ENCODE peak calls at places on chromosome 2, in four cellular contexts. One of them, this sample, is unnamed.

GRCh38 chr2:20291106-20291564 is 59.5 kb downstream of the PUM2 start:
- DNase-seq in stomach: peak
- DNase-seq in tibial nerve: no peak
- DNase-seq in suprapubic skin: no peak
- DNase-seq in this sample: no peak

GRCh38 chr2:100921685-100922161 is 80.4 kb upstream of the RPL31 start:
- DNase-seq in stomach: no peak
- DNase-seq in tibial nerve: no peak
- DNase-seq in suprapubic skin: no peak
- DNase-seq in this sample: no peak

GRCh38 chr2:99424391-99424790 is 65.4 kb downstream of the REV1 start:
- DNase-seq in stomach: no peak
- DNase-seq in tibial nerve: no peak
- DNase-seq in suprapubic skin: no peak
- DNase-seq in this sample: no peak

GRCh38 chr2:121031568-121032340 is 253.2 kb downstream of the TFCP2L1 start:
- DNase-seq in stomach: no peak
- DNase-seq in tibial nerve: no peak
- DNase-seq in suprapubic skin: no peak
- DNase-seq in this sample: no peak

GRCh38 chr2:181764095-181764963 is 84.0 kb upstream of the NEUROD1 start:
- DNase-seq in stomach: no peak
- DNase-seq in tibial nerve: no peak
- DNase-seq in suprapubic skin: no peak
- DNase-seq in this sample: no peak

GRCh38 chr2:196160101-196160500 is 11.3 kb downstream of the STK17B start:
- DNase-seq in stomach: no peak
- DNase-seq in tibial nerve: no peak
- DNase-seq in suprapubic skin: no peak
- DNase-seq in this sample: no peak

GRCh38 chr2:43495727-43496126 is 100.1 kb downstream of the THADA start:
- DNase-seq in stomach: no peak
- DNase-seq in tibial nerve: no peak
- DNase-seq in suprapubic skin: no peak
- DNase-seq in this sample: no peak

GRCh38 chr2:37637985-37638384 is 33.5 kb downstream of the CDC42EP3 start:
- DNase-seq in stomach: no peak
- DNase-seq in tibial nerve: no peak
- DNase-seq in suprapubic skin: no peak
- DNase-seq in this sample: peak

GRCh38 chr2:181780159-181781081 is 100.1 kb upstream of the NEUROD1 start:
- DNase-seq in stomach: no peak
- DNase-seq in tibial nerve: no peak
- DNase-seq in suprapubic skin: no peak
- DNase-seq in this sample: peak

GRCh38 chr2:102239344-102239743 is 52.5 kb downstream of the IL1RL2 start:
- DNase-seq in stomach: no peak
- DNase-seq in tibial nerve: no peak
- DNase-seq in suprapubic skin: no peak
- DNase-seq in this sample: no peak

GRCh38 chr2:176554107-176555048 is 285.1 kb downstream of the MTX2 start:
- DNase-seq in stomach: no peak
- DNase-seq in tibial nerve: peak
- DNase-seq in suprapubic skin: peak
- DNase-seq in this sample: peak

GRCh38 chr2:45267062-45267702 is 257.9 kb upstream of the SIX2 start:
- DNase-seq in stomach: peak
- DNase-seq in tibial nerve: no peak
- DNase-seq in suprapubic skin: no peak
- DNase-seq in this sample: no peak

GRCh38 chr2:230124792-230125452 is 56.2 kb upstream of the SLC16A14 start:
- DNase-seq in stomach: peak
- DNase-seq in tibial nerve: no peak
- DNase-seq in suprapubic skin: no peak
- DNase-seq in this sample: no peak

DNA sequence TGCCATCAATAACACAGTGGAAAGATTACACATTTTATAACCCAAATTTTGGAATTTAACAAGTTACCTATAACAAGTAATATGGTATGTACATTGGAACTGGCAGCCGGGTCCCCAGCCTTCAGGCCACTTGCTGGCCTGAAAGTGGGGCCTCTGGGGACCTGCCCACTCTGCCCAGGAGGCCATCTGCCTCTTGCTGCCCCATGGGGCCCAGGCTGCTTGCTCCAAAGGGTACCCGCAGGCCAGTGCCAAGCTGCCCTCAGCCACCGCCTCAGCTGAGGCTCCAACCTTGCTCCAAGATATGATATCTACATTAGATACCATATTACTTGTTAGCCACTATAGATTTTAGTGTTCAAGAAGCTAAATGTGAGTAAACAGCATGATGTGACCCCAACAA is 120.8 kb upstream of the TMEFF2 start:
- DNase-seq in stomach: no peak
- DNase-seq in tibial nerve: no peak
- DNase-seq in suprapubic skin: no peak
- DNase-seq in this sample: no peak
- TF ChIP-seq CTCF in stomach: no peak
- TF ChIP-seq CTCF in tibial nerve: no peak
- TF ChIP-seq CTCF in suprapubic skin: no peak
- TF ChIP-seq CTCF in this sample: no peak

GRCh38 chr2:33478968-33479691 is 2.7 kb downstream of the RASGRP3 start:
- DNase-seq in stomach: no peak
- DNase-seq in tibial nerve: no peak
- DNase-seq in suprapubic skin: no peak
- DNase-seq in this sample: no peak
- TF ChIP-seq POLR2A in stomach: no peak
- TF ChIP-seq POLR2A in tibial nerve: no peak
- TF ChIP-seq POLR2A in suprapubic skin: no peak
- TF ChIP-seq POLR2A in this sample: no peak

GRCh38 chr2:10814571-10815331 is 2.2 kb upstream of the PDIA6 start:
- DNase-seq in stomach: no peak
- DNase-seq in tibial nerve: no peak
- DNase-seq in suprapubic skin: no peak
- DNase-seq in this sample: no peak
- TF ChIP-seq CTCF in stomach: no peak
- TF ChIP-seq CTCF in tibial nerve: no peak
- TF ChIP-seq CTCF in suprapubic skin: no peak
- TF ChIP-seq CTCF in this sample: no peak

DNA sequence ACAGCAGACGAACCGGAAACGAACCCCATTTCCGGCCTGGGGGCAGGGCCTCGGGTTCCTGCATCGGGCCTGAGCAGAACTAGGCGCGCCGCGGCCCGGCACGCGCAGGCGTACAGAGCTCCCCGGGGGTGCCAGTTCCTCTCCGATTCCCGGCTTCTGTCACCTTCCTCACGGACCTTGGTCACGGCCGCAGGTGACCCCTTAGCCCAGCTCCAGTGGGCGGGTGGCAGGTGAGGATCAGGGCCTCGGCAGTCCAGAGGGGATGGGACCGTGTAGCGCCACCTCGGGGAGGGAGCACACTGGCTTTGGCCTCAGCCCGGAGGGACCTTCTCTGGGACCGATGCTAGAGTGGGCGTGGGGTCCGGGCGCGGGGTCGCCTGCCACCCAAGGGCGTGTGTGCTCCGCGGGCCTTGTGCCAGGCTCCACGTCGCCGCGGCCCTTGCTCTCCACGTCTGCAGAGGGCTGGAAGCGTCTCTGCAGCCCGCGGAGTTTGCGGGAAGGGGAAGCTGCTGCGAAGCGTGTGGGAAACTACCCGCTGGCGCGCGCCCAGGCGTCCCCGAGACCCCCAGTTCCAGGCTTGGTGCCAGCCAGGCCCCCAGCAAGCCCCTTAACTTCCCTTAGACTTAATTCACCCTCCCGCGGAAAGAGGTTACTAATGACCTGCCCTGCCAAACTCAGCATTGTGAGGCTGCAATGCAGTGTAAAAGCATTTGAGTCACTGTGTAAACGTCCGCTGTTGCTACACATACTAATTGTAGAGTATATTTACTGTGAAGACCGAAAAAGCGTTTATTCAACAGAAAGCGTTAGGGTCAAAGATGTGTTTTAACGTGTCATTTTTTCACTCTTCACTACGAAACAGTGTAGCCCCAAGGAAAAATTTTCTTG is at the start of gene TRAPPC12:
- DNase-seq in stomach: peak
- DNase-seq in tibial nerve: peak
- DNase-seq in suprapubic skin: peak
- DNase-seq in this sample: peak
- TF ChIP-seq POLR2A in stomach: no peak
- TF ChIP-seq POLR2A in tibial nerve: peak
- TF ChIP-seq POLR2A in suprapubic skin: peak
- TF ChIP-seq POLR2A in this sample: peak

GRCh38 chr2:190121971-190122370 is 59.4 kb upstream of the MSTN start:
- DNase-seq in stomach: no peak
- DNase-seq in tibial nerve: no peak
- DNase-seq in suprapubic skin: no peak
- DNase-seq in this sample: no peak
- TF ChIP-seq CTCF in stomach: no peak
- TF ChIP-seq CTCF in tibial nerve: peak
- TF ChIP-seq CTCF in suprapubic skin: no peak
- TF ChIP-seq CTCF in this sample: peak

GRCh38 chr2:26058390-26058789 is 24.5 kb downstream of the RAB10 start:
- DNase-seq in stomach: no peak
- DNase-seq in tibial nerve: no peak
- DNase-seq in suprapubic skin: no peak
- DNase-seq in this sample: no peak
- TF ChIP-seq POLR2A in stomach: no peak
- TF ChIP-seq POLR2A in tibial nerve: no peak
- TF ChIP-seq POLR2A in suprapubic skin: no peak
- TF ChIP-seq POLR2A in this sample: no peak

GRCh38 chr2:65456074-65456473 is 23.7 kb upstream of the SPRED2 start:
- DNase-seq in stomach: no peak
- DNase-seq in tibial nerve: no peak
- DNase-seq in suprapubic skin: no peak
- DNase-seq in this sample: no peak

GRCh38 chr2:65450810-65451209 is 18.4 kb upstream of the SPRED2 start:
- DNase-seq in stomach: no peak
- DNase-seq in tibial nerve: no peak
- DNase-seq in suprapubic skin: no peak
- DNase-seq in this sample: no peak

GRCh38 chr2:65453916-65454315 is 21.5 kb upstream of the SPRED2 start:
- DNase-seq in stomach: no peak
- DNase-seq in tibial nerve: no peak
- DNase-seq in suprapubic skin: no peak
- DNase-seq in this sample: no peak

GRCh38 chr2:65450395-65450794 is 18.0 kb upstream of the SPRED2 start:
- DNase-seq in stomach: no peak
- DNase-seq in tibial nerve: no peak
- DNase-seq in suprapubic skin: no peak
- DNase-seq in this sample: no peak

DNA sequence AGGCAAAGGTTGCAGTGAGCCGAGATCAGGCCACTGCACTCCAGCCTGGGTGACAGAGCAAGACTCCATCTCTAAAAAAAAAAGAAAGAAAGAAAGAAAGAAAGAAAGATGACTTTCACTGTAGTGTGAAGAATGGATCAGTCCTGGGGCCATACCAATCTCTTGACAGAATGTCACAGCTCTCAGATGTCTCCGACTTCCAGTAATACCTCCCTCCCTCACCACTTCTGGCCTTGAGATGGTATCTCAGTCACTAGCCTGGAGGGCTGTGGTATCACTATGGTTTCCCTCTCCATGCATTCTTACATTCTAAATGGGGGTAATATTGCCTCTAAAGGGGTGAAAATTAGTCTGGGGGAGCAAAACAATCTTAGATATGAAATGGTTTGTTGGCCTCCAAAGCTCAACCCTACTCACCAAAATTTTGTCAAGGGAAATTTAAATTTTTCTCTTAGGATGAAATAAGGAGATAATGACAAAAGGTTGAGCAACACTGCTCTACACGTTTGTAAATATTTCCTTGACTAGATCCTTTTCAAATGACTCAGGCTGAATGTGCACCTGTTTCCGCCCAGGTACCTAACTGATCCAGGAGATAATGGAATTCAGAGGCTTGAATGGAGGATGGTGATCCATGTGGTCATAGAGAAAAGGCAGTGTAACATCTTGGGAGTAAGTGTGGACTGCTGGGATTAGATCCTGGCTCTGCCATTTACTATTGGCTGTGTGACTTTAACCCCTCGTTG is 19.9 kb upstream of the SPRED2 start:
- DNase-seq in stomach: no peak
- DNase-seq in tibial nerve: no peak
- DNase-seq in suprapubic skin: no peak
- DNase-seq in this sample: no peak
- TF ChIP-seq CTCF in stomach: no peak
- TF ChIP-seq CTCF in tibial nerve: no peak
- TF ChIP-seq CTCF in suprapubic skin: no peak
- TF ChIP-seq CTCF in this sample: no peak

This sample was measured in uterus.